ENCODE peak calls at places on chromosomes 5 and 9, in ten cellular contexts. O is pancreas, S is fibroblast of lung, U is sigmoid colon, N is colonic mucosa, K is stomach, R is right cardiac atrium, T is left lung, E is SK-N-SH, J is tibial nerve. M is an unnamed sample.

GRCh38 chr9:87886210-87887150 is 3.8 kb downstream of the SPATA31E1 start:
- DNase-seq in O (no peak), S (no peak), U (no peak), N (no peak), K (no peak), R (no peak), T (no peak), E (no peak), J (no peak), M (no peak)

GRCh38 chr9:70668751-70669150 is 254.3 kb upstream of the KLF9 start:
- DNase-seq in O (no peak), S (peak; percentile 13), U (no peak), N (no peak), K (no peak), R (no peak), T (no peak), E (no peak), J (no peak), M (no peak)

GRCh38 chr5:123176224-123176937 is 87.3 kb downstream of the PRDM6 start:
- DNase-seq in O (no peak), S (peak; percentile 52), U (no peak), N (no peak), K (no peak), R (no peak), T (no peak), E (no peak), J (no peak), M (no peak)

GRCh38 chr5:125696762-125697161 is 726.4 kb upstream of the GRAMD2B start:
- DNase-seq in O (no peak), S (peak; percentile 98), U (no peak), N (no peak), K (no peak), R (no peak), T (no peak), E (peak; percentile 33), J (peak; percentile 13), M (no peak)

GRCh38 chr5:133499896-133500295 is 112.4 kb downstream of the FSTL4 start:
- DNase-seq in O (no peak), S (no peak), U (no peak), N (peak; percentile 40), K (no peak), R (no peak), T (no peak), E (no peak), J (no peak), M (no peak)

GRCh38 chr9:124941689-124942561 is 1.0 kb upstream of the GOLGA1 start:
- DNase-seq in O (peak; percentile 58), S (peak; percentile 63), U (peak; percentile 80), N (peak; percentile 68), K (peak; percentile 64), R (peak; percentile 81), T (peak; percentile 72), E (peak; percentile 14), J (no peak), M (peak; percentile 52)

GRCh38 chr5:146368137-146368536 is 29.5 kb downstream of the POU4F3 start:
- DNase-seq in O (no peak), S (peak; percentile 49), U (no peak), N (no peak), K (no peak), R (no peak), T (no peak), E (no peak), J (no peak), M (no peak)

GRCh38 chr9:127181595-127182190 is 59.3 kb upstream of the ANGPTL2 start:
- DNase-seq in O (no peak), S (no peak), U (peak; percentile 38), N (no peak), K (no peak), R (no peak), T (peak; percentile 4), E (no peak), J (no peak), M (no peak)

DNA sequence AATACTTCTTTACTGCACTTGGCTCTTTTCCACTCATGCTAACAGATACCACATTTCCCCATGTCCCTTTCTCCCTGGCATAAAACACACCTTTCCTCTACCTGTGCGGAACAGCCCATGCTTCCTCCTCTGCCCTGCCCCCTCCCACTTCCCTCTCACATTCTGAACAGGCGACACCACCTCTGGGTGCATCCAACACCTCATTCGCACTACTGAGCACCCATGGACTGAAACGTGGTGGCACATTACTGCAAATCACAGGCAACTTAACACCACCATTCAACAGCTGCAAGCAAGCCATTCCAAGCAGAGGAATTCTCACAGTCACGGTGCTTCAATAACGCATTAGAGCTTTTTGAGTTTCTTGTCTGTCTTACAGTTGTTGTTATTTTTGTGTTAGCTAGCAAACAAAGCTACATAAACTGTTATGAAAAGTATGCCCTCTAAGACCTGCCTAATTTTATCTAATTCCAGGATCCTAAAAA is 298.2 kb upstream of the TAS2R1 start:
- DNase-seq in O (no peak), S (no peak), U (no peak), N (no peak), K (no peak), R (no peak), T (no peak), E (no peak), J (no peak), M (no peak)
- H3K4me3 ChIP-seq in O (no peak overlapping the region), S (no peak overlapping the region), U (no peak overlapping the region), N (no peak overlapping the region), K (no peak overlapping the region), R (no peak overlapping the region), T (no peak overlapping the region), E (no peak overlapping the region), J (no peak overlapping the region), M (no peak overlapping the region)

GRCh38 chr5:10354048-10354872 is 765 bp downstream of the MARCHF6 start:
- DNase-seq in O (peak; percentile 52), S (peak; percentile 52), U (peak; percentile 72), N (peak; percentile 69), K (peak; percentile 49), R (peak; percentile 66), T (peak; percentile 60), E (no peak), J (no peak), M (no peak)

GRCh38 chr5:10353241-10354047 is at the start of gene MARCHF6:
- DNase-seq in O (peak; percentile 96), S (peak; percentile 90), U (peak; percentile 98), N (peak; percentile 97), K (peak; percentile 98), R (peak; percentile 98), T (peak; percentile 96), E (peak; percentile 95), J (peak; percentile 90), M (peak; percentile 97)

GRCh38 chr5:10352404-10353240 is 873 bp upstream of the MARCHF6 start:
- DNase-seq in O (no peak), S (peak; percentile 73), U (no peak), N (peak; percentile 53), K (no peak), R (no peak), T (no peak), E (peak; percentile 38), J (no peak), M (no peak)

GRCh38 chr5:10351882-10352395 is 1.6 kb upstream of the MARCHF6 start:
- DNase-seq in O (no peak), S (no peak), U (no peak), N (no peak), K (no peak), R (no peak), T (no peak), E (no peak), J (no peak), M (no peak)

GRCh38 chr5:10355071-10355889 is 1.8 kb downstream of the MARCHF6 start:
- DNase-seq in O (no peak), S (peak; percentile 85), U (no peak), N (no peak), K (no peak), R (no peak), T (no peak), E (no peak), J (no peak), M (no peak)
- H3K27ac ChIP-seq in O (peak overlapping the region; percentile 92), S (peak overlapping the region; percentile 98), U (peak overlapping the region; percentile 96), N (peak overlapping the region; percentile 97), K (peak overlapping the region; percentile 97), R (no peak overlapping the region), T (peak overlapping the region; percentile 99), E (peak overlapping the region; percentile 85), J (peak overlapping the region; percentile 96), M (peak overlapping the region; percentile 28)

GRCh38 chr5:151487544-151487943 is 40.1 kb downstream of the SLC36A1 start:
- DNase-seq in O (no peak), S (no peak), U (no peak), N (no peak), K (no peak), R (no peak), T (no peak), E (no peak), J (no peak), M (no peak)

GRCh38 chr5:151490617-151491016 is 43.2 kb downstream of the SLC36A1 start:
- DNase-seq in O (no peak), S (no peak), U (no peak), N (no peak), K (no peak), R (no peak), T (no peak), E (no peak), J (no peak), M (no peak)

GRCh38 chr5:151493599-151494136 is 46.3 kb downstream of the SLC36A1 start:
- DNase-seq in O (no peak), S (no peak), U (no peak), N (no peak), K (no peak), R (no peak), T (no peak), E (no peak), J (no peak), M (no peak)

GRCh38 chr5:151492729-151493128 is 45.3 kb downstream of the SLC36A1 start:
- DNase-seq in O (no peak), S (peak; percentile 43), U (no peak), N (no peak), K (no peak), R (no peak), T (peak; percentile 56), E (no peak), J (no peak), M (no peak)

DNA sequence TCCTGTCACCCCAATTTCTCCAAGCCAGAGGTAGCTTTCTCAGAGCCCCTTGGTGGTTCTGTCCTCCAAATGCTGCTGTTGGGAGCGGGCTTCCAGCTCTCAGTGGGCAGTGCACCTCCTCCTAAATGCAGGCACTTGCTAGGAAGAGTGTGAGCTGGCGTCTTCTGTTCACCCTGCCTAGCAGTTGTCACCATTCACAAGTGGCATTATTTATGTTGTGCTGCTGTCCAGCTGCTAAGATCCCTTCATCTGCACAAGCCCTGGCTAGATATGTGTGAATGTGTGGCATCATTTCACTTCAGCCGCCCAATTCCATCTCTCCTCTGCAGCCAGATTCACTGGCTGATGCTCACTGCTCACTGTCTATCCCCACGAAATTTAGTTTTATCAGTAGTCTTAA is 43.7 kb downstream of the SLC36A1 start:
- DNase-seq in O (no peak), S (no peak), U (no peak), N (no peak), K (no peak), R (no peak), T (no peak), E (no peak), J (no peak), M (no peak)
- H3K4me3 ChIP-seq in O (no peak overlapping the region), S (no peak overlapping the region), U (no peak overlapping the region), N (no peak overlapping the region), K (no peak overlapping the region), R (no peak overlapping the region), T (no peak overlapping the region), E (no peak overlapping the region), J (no peak overlapping the region), M (no peak overlapping the region)

DNA sequence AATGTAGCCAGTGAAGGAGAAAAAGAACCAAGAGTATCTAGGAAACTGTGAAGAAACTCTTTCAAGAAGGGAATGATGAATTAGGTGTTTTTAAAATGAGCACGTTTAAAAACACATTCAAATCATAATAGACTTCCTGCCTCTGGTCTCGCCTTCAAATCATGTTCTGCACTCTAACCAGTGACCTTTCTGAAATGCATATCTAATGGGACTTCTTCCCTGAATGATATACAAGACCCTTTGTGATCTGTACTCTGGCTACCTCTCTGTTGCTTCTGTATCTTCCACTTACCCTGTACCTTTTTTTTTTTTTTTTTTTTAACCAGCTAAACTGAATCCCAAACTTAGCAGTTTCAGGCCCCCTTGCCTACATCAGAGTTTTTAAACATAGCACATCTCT is 19.5 kb downstream of the SRFBP1 start:
- DNase-seq in O (no peak), S (no peak), U (no peak), N (no peak), K (no peak), R (no peak), T (no peak), E (no peak), J (no peak), M (no peak)
- H3K27ac ChIP-seq in O (no peak overlapping the region), S (no peak overlapping the region), U (no peak overlapping the region), N (no peak overlapping the region), K (no peak overlapping the region), R (no peak overlapping the region), T (peak overlapping the region; percentile 3), E (no peak overlapping the region), J (no peak overlapping the region), M (no peak overlapping the region)

M was measured in breast epithelium.